ENCODE peak calls at places on chromosome 6, in six cellular contexts. One of them, this sample, is unnamed.

GRCh38 chr6:122652431-122652830 is 42.2 kb downstream of the PKIB start:
- DNase-seq in OCI-LY7: no peak
- DNase-seq in ovary: no peak
- DNase-seq in endothelial cell of umbilical vein: no peak
- DNase-seq in mammary epithelial cell: peak; percentile 58
- DNase-seq in CD8-positive, alpha-beta T cell: no peak
- DNase-seq in this sample: no peak

GRCh38 chr6:30964075-30964474 is 19.4 kb upstream of the MUC21 start:
- DNase-seq in CD8-positive, alpha-beta T cell: no peak
- DNase-seq in ovary: no peak
- DNase-seq in mammary epithelial cell: no peak
- DNase-seq in OCI-LY7: no peak
- DNase-seq in endothelial cell of umbilical vein: no peak
- DNase-seq in this sample: no peak

GRCh38 chr6:137033828-137034227 is 10.9 kb downstream of the IL20RA start:
- DNase-seq in OCI-LY7: no peak
- DNase-seq in ovary: no peak
- DNase-seq in endothelial cell of umbilical vein: no peak
- DNase-seq in CD8-positive, alpha-beta T cell: peak; percentile 32
- DNase-seq in mammary epithelial cell: peak; percentile 83
- DNase-seq in this sample: no peak

GRCh38 chr6:84762220-84762940 is 2.0 kb downstream of the TBX18 start:
- DNase-seq in ovary: peak; percentile 47
- DNase-seq in OCI-LY7: no peak
- DNase-seq in endothelial cell of umbilical vein: peak; percentile 74
- DNase-seq in mammary epithelial cell: peak; percentile 52
- DNase-seq in CD8-positive, alpha-beta T cell: no peak
- DNase-seq in this sample: no peak

GRCh38 chr6:151004415-151005024 is 139.0 kb downstream of the MTHFD1L start:
- DNase-seq in endothelial cell of umbilical vein: peak; percentile 100
- DNase-seq in OCI-LY7: no peak
- DNase-seq in mammary epithelial cell: peak; percentile 83
- DNase-seq in ovary: peak; percentile 68
- DNase-seq in CD8-positive, alpha-beta T cell: no peak
- DNase-seq in this sample: peak; percentile 51

GRCh38 chr6:43766964-43767461 is 3.0 kb upstream of the VEGFA start:
- DNase-seq in mammary epithelial cell: no peak
- DNase-seq in OCI-LY7: no peak
- DNase-seq in endothelial cell of umbilical vein: no peak
- DNase-seq in ovary: no peak
- DNase-seq in CD8-positive, alpha-beta T cell: no peak
- DNase-seq in this sample: peak; percentile 12

GRCh38 chr6:118485601-118486550 is 62.2 kb upstream of the PLN start:
- DNase-seq in OCI-LY7: no peak
- DNase-seq in CD8-positive, alpha-beta T cell: no peak
- DNase-seq in endothelial cell of umbilical vein: no peak
- DNase-seq in ovary: no peak
- DNase-seq in mammary epithelial cell: no peak
- DNase-seq in this sample: no peak

GRCh38 chr6:130032758-130033323 is 14.5 kb downstream of the L3MBTL3 start:
- DNase-seq in mammary epithelial cell: no peak
- DNase-seq in endothelial cell of umbilical vein: no peak
- DNase-seq in CD8-positive, alpha-beta T cell: no peak
- DNase-seq in OCI-LY7: no peak
- DNase-seq in ovary: no peak
- DNase-seq in this sample: no peak

GRCh38 chr6:18515767-18516166 is 128.6 kb downstream of the RNF144B start:
- DNase-seq in OCI-LY7: no peak
- DNase-seq in CD8-positive, alpha-beta T cell: no peak
- DNase-seq in mammary epithelial cell: no peak
- DNase-seq in endothelial cell of umbilical vein: no peak
- DNase-seq in ovary: no peak
- DNase-seq in this sample: no peak

GRCh38 chr6:25485820-25486559 is 166.0 kb upstream of the SCGN start:
- DNase-seq in endothelial cell of umbilical vein: peak; percentile 40
- DNase-seq in CD8-positive, alpha-beta T cell: no peak
- DNase-seq in OCI-LY7: no peak
- DNase-seq in ovary: peak; percentile 39
- DNase-seq in mammary epithelial cell: no peak
- DNase-seq in this sample: peak; percentile 21

GRCh38 chr6:31945507-31946369 is at the start of gene CFB:
- DNase-seq in endothelial cell of umbilical vein: peak; percentile 56
- DNase-seq in CD8-positive, alpha-beta T cell: no peak
- DNase-seq in mammary epithelial cell: peak; percentile 95
- DNase-seq in OCI-LY7: no peak
- DNase-seq in ovary: peak; percentile 90
- DNase-seq in this sample: peak; percentile 84

GRCh38 chr6:39882567-39882953 is 51.7 kb downstream of the MOCS1 start:
- DNase-seq in mammary epithelial cell: no peak
- DNase-seq in OCI-LY7: no peak
- DNase-seq in CD8-positive, alpha-beta T cell: no peak
- DNase-seq in ovary: peak; percentile 52
- DNase-seq in endothelial cell of umbilical vein: peak; percentile 93
- DNase-seq in this sample: no peak

GRCh38 chr6:116267879-116268588 is 11.7 kb downstream of the TSPYL1 start:
- DNase-seq in ovary: no peak
- DNase-seq in mammary epithelial cell: no peak
- DNase-seq in OCI-LY7: no peak
- DNase-seq in endothelial cell of umbilical vein: no peak
- DNase-seq in CD8-positive, alpha-beta T cell: no peak
- DNase-seq in this sample: no peak

GRCh38 chr6:137736919-137737318 is 130.1 kb upstream of the TNFAIP3 start:
- DNase-seq in CD8-positive, alpha-beta T cell: no peak
- DNase-seq in mammary epithelial cell: no peak
- DNase-seq in OCI-LY7: no peak
- DNase-seq in endothelial cell of umbilical vein: no peak
- DNase-seq in ovary: no peak
- DNase-seq in this sample: no peak

GRCh38 chr6:28393912-28394662 is 5.5 kb downstream of the ZSCAN12 start:
- DNase-seq in ovary: no peak
- DNase-seq in mammary epithelial cell: no peak
- DNase-seq in OCI-LY7: no peak
- DNase-seq in CD8-positive, alpha-beta T cell: no peak
- DNase-seq in endothelial cell of umbilical vein: peak; percentile 15
- DNase-seq in this sample: no peak

GRCh38 chr6:105397987-105398386 is 4.9 kb downstream of the PREP start:
- DNase-seq in mammary epithelial cell: no peak
- DNase-seq in ovary: no peak
- DNase-seq in CD8-positive, alpha-beta T cell: no peak
- DNase-seq in endothelial cell of umbilical vein: peak; percentile 35
- DNase-seq in OCI-LY7: no peak
- DNase-seq in this sample: no peak

GRCh38 chr6:42338573-42339218 is 113.0 kb downstream of the TRERF1 start:
- DNase-seq in endothelial cell of umbilical vein: peak; percentile 84
- DNase-seq in ovary: no peak
- DNase-seq in CD8-positive, alpha-beta T cell: no peak
- DNase-seq in mammary epithelial cell: peak; percentile 96
- DNase-seq in OCI-LY7: no peak
- DNase-seq in this sample: no peak

GRCh38 chr6:35072698-35073055 is 68.5 kb downstream of the TCP11 start:
- DNase-seq in endothelial cell of umbilical vein: no peak
- DNase-seq in mammary epithelial cell: no peak
- DNase-seq in OCI-LY7: no peak
- DNase-seq in CD8-positive, alpha-beta T cell: no peak
- DNase-seq in ovary: no peak
- DNase-seq in this sample: no peak

GRCh38 chr6:83192871-83193746 is at the start of the genes PGM3 and RWDD2A:
- DNase-seq in CD8-positive, alpha-beta T cell: peak; percentile 85
- DNase-seq in endothelial cell of umbilical vein: peak; percentile 93
- DNase-seq in mammary epithelial cell: peak; percentile 77
- DNase-seq in ovary: peak; percentile 90
- DNase-seq in OCI-LY7: peak; percentile 92
- DNase-seq in this sample: peak; percentile 87

GRCh38 chr6:83190596-83190995 is 2.5 kb downstream of the PGM3 start:
- DNase-seq in ovary: no peak
- DNase-seq in OCI-LY7: no peak
- DNase-seq in endothelial cell of umbilical vein: no peak
- DNase-seq in CD8-positive, alpha-beta T cell: no peak
- DNase-seq in mammary epithelial cell: no peak
- DNase-seq in this sample: no peak

GRCh38 chr6:83198486-83199172 is 5.5 kb downstream of the RWDD2A start:
- DNase-seq in mammary epithelial cell: no peak
- DNase-seq in ovary: no peak
- DNase-seq in CD8-positive, alpha-beta T cell: no peak
- DNase-seq in endothelial cell of umbilical vein: peak; percentile 65
- DNase-seq in OCI-LY7: no peak
- DNase-seq in this sample: no peak

GRCh38 chr6:83192456-83192855 is 609 bp downstream of the PGM3 start:
- DNase-seq in ovary: no peak
- DNase-seq in OCI-LY7: no peak
- DNase-seq in CD8-positive, alpha-beta T cell: no peak
- DNase-seq in endothelial cell of umbilical vein: no peak
- DNase-seq in mammary epithelial cell: peak; percentile 43
- DNase-seq in this sample: no peak

GRCh38 chr6:83193747-83194582 is 808 bp downstream of the RWDD2A start:
- DNase-seq in ovary: peak; percentile 55
- DNase-seq in OCI-LY7: peak; percentile 4
- DNase-seq in CD8-positive, alpha-beta T cell: peak; percentile 3
- DNase-seq in endothelial cell of umbilical vein: peak; percentile 44
- DNase-seq in mammary epithelial cell: peak; percentile 3
- DNase-seq in this sample: peak; percentile 32
- TF ChIP-seq CTCF in ovary: no peak
- TF ChIP-seq CTCF in OCI-LY7: no peak
- TF ChIP-seq CTCF in CD8-positive, alpha-beta T cell: no peak
- TF ChIP-seq CTCF in endothelial cell of umbilical vein: no peak
- TF ChIP-seq CTCF in mammary epithelial cell: no peak
- TF ChIP-seq CTCF in this sample: no peak

GRCh38 chr6:144335914-144336313 is 50.8 kb downstream of the UTRN start:
- DNase-seq in endothelial cell of umbilical vein: no peak
- DNase-seq in OCI-LY7: peak; percentile 61
- DNase-seq in ovary: no peak
- DNase-seq in CD8-positive, alpha-beta T cell: no peak
- DNase-seq in mammary epithelial cell: peak; percentile 90
- DNase-seq in this sample: no peak
- H3K4me1 ChIP-seq in endothelial cell of umbilical vein: peaks cover 7% of the 10 kb centered on the region
- H3K4me1 ChIP-seq in OCI-LY7: peaks cover 41% of the 10 kb centered on the region
- H3K4me1 ChIP-seq in ovary: peaks cover 12% of the 10 kb centered on the region
- H3K4me1 ChIP-seq in CD8-positive, alpha-beta T cell: peaks cover 47% of the 10 kb centered on the region
- H3K4me1 ChIP-seq in mammary epithelial cell: peaks cover 43% of the 10 kb centered on the region
- H3K4me1 ChIP-seq in this sample: peaks cover 8% of the 10 kb centered on the region

GRCh38 chr6:113978084-113978675 is 7.2 kb upstream of the HDAC2 start:
- DNase-seq in OCI-LY7: no peak
- DNase-seq in mammary epithelial cell: no peak
- DNase-seq in CD8-positive, alpha-beta T cell: no peak
- DNase-seq in endothelial cell of umbilical vein: no peak
- DNase-seq in ovary: no peak
- DNase-seq in this sample: no peak

GRCh38 chr6:113982055-113982550 is 11.2 kb upstream of the HDAC2 start:
- DNase-seq in mammary epithelial cell: no peak
- DNase-seq in ovary: no peak
- DNase-seq in endothelial cell of umbilical vein: no peak
- DNase-seq in CD8-positive, alpha-beta T cell: no peak
- DNase-seq in OCI-LY7: no peak
- DNase-seq in this sample: no peak

GRCh38 chr6:113979930-113980329 is 9.0 kb upstream of the HDAC2 start:
- DNase-seq in endothelial cell of umbilical vein: no peak
- DNase-seq in mammary epithelial cell: no peak
- DNase-seq in CD8-positive, alpha-beta T cell: no peak
- DNase-seq in ovary: no peak
- DNase-seq in OCI-LY7: peak; percentile 27
- DNase-seq in this sample: no peak

GRCh38 chr6:113976806-113977205 is 5.9 kb upstream of the HDAC2 start:
- DNase-seq in CD8-positive, alpha-beta T cell: no peak
- DNase-seq in ovary: no peak
- DNase-seq in OCI-LY7: no peak
- DNase-seq in endothelial cell of umbilical vein: no peak
- DNase-seq in mammary epithelial cell: no peak
- DNase-seq in this sample: no peak

GRCh38 chr6:113980937-113981554 is 10.1 kb upstream of the HDAC2 start:
- DNase-seq in mammary epithelial cell: no peak
- DNase-seq in CD8-positive, alpha-beta T cell: no peak
- DNase-seq in endothelial cell of umbilical vein: peak; percentile 35
- DNase-seq in OCI-LY7: peak; percentile 35
- DNase-seq in ovary: no peak
- DNase-seq in this sample: no peak
- TF ChIP-seq CTCF in mammary epithelial cell: peak; percentile 48
- TF ChIP-seq CTCF in CD8-positive, alpha-beta T cell: peak; percentile 51
- TF ChIP-seq CTCF in endothelial cell of umbilical vein: peak; percentile 59
- TF ChIP-seq CTCF in OCI-LY7: peak; percentile 59
- TF ChIP-seq CTCF in ovary: no peak
- TF ChIP-seq CTCF in this sample: no peak

GRCh38 chr6:143696327-143697000 is 18.7 kb downstream of the PHACTR2 start:
- DNase-seq in endothelial cell of umbilical vein: peak; percentile 76
- DNase-seq in mammary epithelial cell: no peak
- DNase-seq in OCI-LY7: no peak
- DNase-seq in CD8-positive, alpha-beta T cell: no peak
- DNase-seq in ovary: no peak
- DNase-seq in this sample: no peak

GRCh38 chr6:143697401-143697800 is 19.6 kb downstream of the PHACTR2 start:
- DNase-seq in mammary epithelial cell: no peak
- DNase-seq in CD8-positive, alpha-beta T cell: no peak
- DNase-seq in OCI-LY7: no peak
- DNase-seq in endothelial cell of umbilical vein: peak; percentile 53
- DNase-seq in ovary: no peak
- DNase-seq in this sample: no peak

GRCh38 chr6:143698759-143699750 is 21.3 kb downstream of the PHACTR2 start:
- DNase-seq in CD8-positive, alpha-beta T cell: no peak
- DNase-seq in ovary: no peak
- DNase-seq in OCI-LY7: no peak
- DNase-seq in mammary epithelial cell: no peak
- DNase-seq in endothelial cell of umbilical vein: no peak
- DNase-seq in this sample: no peak

GRCh38 chr6:143700684-143701342 is 23.0 kb downstream of the PHACTR2 start:
- DNase-seq in CD8-positive, alpha-beta T cell: no peak
- DNase-seq in mammary epithelial cell: no peak
- DNase-seq in OCI-LY7: no peak
- DNase-seq in ovary: peak; percentile 26
- DNase-seq in endothelial cell of umbilical vein: peak; percentile 83
- DNase-seq in this sample: no peak

DNA sequence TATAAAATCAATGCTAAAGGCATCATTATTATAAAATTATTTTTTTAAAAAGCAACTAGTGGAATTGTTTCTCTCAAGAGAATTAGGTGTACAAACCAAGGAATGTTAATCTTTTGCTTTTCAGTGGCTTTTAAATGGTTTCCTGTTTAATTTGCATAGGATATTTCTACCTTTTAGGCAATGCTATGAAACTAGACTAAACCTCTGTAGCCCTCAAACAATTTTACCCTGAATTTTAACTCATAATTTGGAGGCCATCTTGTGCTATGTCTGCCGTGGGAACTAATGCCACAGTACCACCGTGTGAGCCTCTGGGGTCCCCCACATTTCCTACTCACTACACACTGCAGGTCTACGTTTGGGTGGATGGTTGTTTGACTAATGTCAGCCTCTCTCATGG is 20.6 kb downstream of the PHACTR2 start:
- DNase-seq in CD8-positive, alpha-beta T cell: no peak
- DNase-seq in endothelial cell of umbilical vein: no peak
- DNase-seq in OCI-LY7: no peak
- DNase-seq in mammary epithelial cell: no peak
- DNase-seq in ovary: no peak
- DNase-seq in this sample: no peak
- H3K4me1 ChIP-seq in CD8-positive, alpha-beta T cell: no peaks in the 10 kb centered on the region
- H3K4me1 ChIP-seq in endothelial cell of umbilical vein: peaks cover 67% of the 10 kb centered on the region
- H3K4me1 ChIP-seq in OCI-LY7: no peaks in the 10 kb centered on the region
- H3K4me1 ChIP-seq in mammary epithelial cell: peaks cover 22% of the 10 kb centered on the region
- H3K4me1 ChIP-seq in ovary: peaks cover 18% of the 10 kb centered on the region
- H3K4me1 ChIP-seq in this sample: peaks cover 18% of the 10 kb centered on the region

DNA sequence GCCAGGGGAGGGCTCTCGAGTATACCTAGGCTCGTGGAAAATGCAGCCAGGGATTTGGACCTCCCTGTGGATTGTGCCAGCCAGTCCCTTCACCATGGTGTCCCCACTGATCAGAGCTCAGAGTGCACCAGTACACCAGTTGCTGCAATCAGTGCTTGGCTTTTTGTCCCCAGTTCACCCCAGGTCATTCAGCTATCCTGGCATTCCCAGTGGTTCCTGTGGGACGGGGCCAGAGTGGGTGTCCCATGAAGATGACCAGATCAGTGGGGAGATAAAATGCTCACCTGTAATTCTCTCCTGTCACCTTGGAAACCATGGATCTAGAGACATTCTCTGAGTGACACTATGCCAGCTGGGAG is 23.8 kb downstream of the MAS1 start:
- DNase-seq in mammary epithelial cell: no peak
- DNase-seq in CD8-positive, alpha-beta T cell: no peak
- DNase-seq in ovary: no peak
- DNase-seq in OCI-LY7: no peak
- DNase-seq in endothelial cell of umbilical vein: no peak
- DNase-seq in this sample: no peak
- TF ChIP-seq CTCF in mammary epithelial cell: no peak
- TF ChIP-seq CTCF in CD8-positive, alpha-beta T cell: no peak
- TF ChIP-seq CTCF in ovary: no peak
- TF ChIP-seq CTCF in OCI-LY7: no peak
- TF ChIP-seq CTCF in endothelial cell of umbilical vein: no peak
- TF ChIP-seq CTCF in this sample: no peak

This sample was measured in uterus.